ENCODE peak calls at places on chromosomes 3 and 15, in six cellular contexts. W is NB4, E is keratinocyte, K is iris pigment epithelial cell, H is NCI-H1436, Q is germinal center. X is an unnamed sample.

GRCh38 chr3:139309046-139309660 is 34.7 kb upstream of the MRPS22 start:
- DNase-seq in W (no peak), E (no peak), K (no peak), H (no peak), Q (no peak), X (no peak)

GRCh38 chr15:64044315-64045105 is 1.8 kb downstream of the DAPK2 start:
- DNase-seq in W (peak), E (no peak), K (no peak), H (no peak), Q (peak), X (no peak)

GRCh38 chr15:62770752-62771151 is 271.8 kb upstream of the TPM1 start:
- DNase-seq in W (no peak), E (peak), K (peak), H (no peak), Q (no peak), X (no peak)

GRCh38 chr3:70000563-70001081 is 1.1 kb downstream of the SAMMSON start:
- DNase-seq in W (no peak), E (no peak), K (peak), H (no peak), Q (no peak), X (peak)

GRCh38 chr3:101464235-101464634 is 48.8 kb downstream of the SENP7 start:
- DNase-seq in W (no peak), E (no peak), K (no peak), H (no peak), Q (no peak), X (no peak)

GRCh38 chr3:31841515-31841914 is 139.5 kb downstream of the OSBPL10 start:
- DNase-seq in W (no peak), E (no peak), K (no peak), H (no peak), Q (no peak), X (no peak)

GRCh38 chr3:18135083-18135814 is 289.9 kb downstream of the SATB1 start:
- DNase-seq in W (no peak), E (peak), K (no peak), H (no peak), Q (no peak), X (no peak)

GRCh38 chr3:43023766-43024165 is 44.7 kb downstream of the GASK1A start:
- DNase-seq in W (no peak), E (no peak), K (no peak), H (no peak), Q (no peak), X (no peak)

GRCh38 chr3:185318136-185318535 is 44.8 kb upstream of the MAP3K13 start:
- DNase-seq in W (no peak), E (no peak), K (peak), H (no peak), Q (no peak), X (no peak)

GRCh38 chr3:4067893-4068292 is 235.3 kb upstream of the SETMAR start:
- DNase-seq in W (no peak), E (no peak), K (no peak), H (no peak), Q (no peak), X (no peak)

GRCh38 chr15:38668433-38669159 is 104.0 kb upstream of the RASGRP1 start:
- DNase-seq in W (no peak), E (no peak), K (no peak), H (no peak), Q (no peak), X (no peak)

GRCh38 chr15:77518458-77518857 is 97.8 kb downstream of the HMG20A start:
- DNase-seq in W (no peak), E (no peak), K (no peak), H (no peak), Q (no peak), X (no peak)

GRCh38 chr15:88247914-88248313 is 8.6 kb downstream of the NTRK3 start:
- DNase-seq in W (no peak), E (no peak), K (no peak), H (no peak), Q (no peak), X (no peak)

GRCh38 chr3:126557415-126557745 is 1.4 kb downstream of the C3orf22 start:
- DNase-seq in W (no peak), E (no peak), K (no peak), H (no peak), Q (no peak), X (no peak)

GRCh38 chr15:71705151-71705550 is 105.2 kb upstream of the NR2E3 start:
- DNase-seq in W (no peak), E (no peak), K (peak), H (no peak), Q (no peak), X (no peak)

GRCh38 chr3:142270407-142270806 is 45.0 kb upstream of the GK5 start:
- DNase-seq in W (peak), E (no peak), K (no peak), H (no peak), Q (no peak), X (no peak)

GRCh38 chr15:91517491-91518200 is 335.9 kb upstream of the SLCO3A1 start:
- DNase-seq in W (peak), E (no peak), K (peak), H (no peak), Q (no peak), X (no peak)

GRCh38 chr3:116005404-116005803 is 382.1 kb downstream of the GAP43 start:
- DNase-seq in W (no peak), E (peak), K (peak), H (peak), Q (no peak), X (no peak)

GRCh38 chr3:31754575-31755278 is 222.0 kb downstream of the STT3B start:
- DNase-seq in W (no peak), E (no peak), K (no peak), H (no peak), Q (no peak), X (no peak)

GRCh38 chr3:10350324-10350985 is 29.5 kb upstream of the SEC13 start:
- DNase-seq in W (no peak), E (no peak), K (no peak), H (no peak), Q (no peak), X (no peak)

GRCh38 chr3:61134532-61134931 is 116.7 kb downstream of the FHIT start:
- DNase-seq in W (peak), E (no peak), K (no peak), H (no peak), Q (no peak), X (no peak)

GRCh38 chr3:167839460-167839859 is 103.9 kb downstream of the SERPINI1 start:
- DNase-seq in W (no peak), E (no peak), K (no peak), H (no peak), Q (no peak), X (no peak)

GRCh38 chr3:149448331-149448831 is 26.1 kb upstream of the TM4SF4 start:
- DNase-seq in W (peak), E (no peak), K (peak), H (no peak), Q (no peak), X (no peak)

GRCh38 chr3:185825639-185826481 is 1.0 kb upstream of the IGF2BP2 start:
- DNase-seq in W (peak), E (no peak), K (peak), H (no peak), Q (peak), X (peak)

GRCh38 chr3:154304116-154304786 is 20.0 kb downstream of the DHX36 start:
- DNase-seq in W (no peak), E (no peak), K (peak), H (no peak), Q (no peak), X (no peak)

GRCh38 chr3:11819146-11819545 is 27.5 kb downstream of the TAMM41 start:
- DNase-seq in W (no peak), E (no peak), K (no peak), H (no peak), Q (no peak), X (no peak)

GRCh38 chr15:60591491-60592385 is 112.8 kb upstream of the ICE2 start:
- DNase-seq in W (no peak), E (no peak), K (peak), H (peak), Q (peak), X (peak)

X was measured in SK-N-DZ.